ENCODE peak calls at places on chromosome 11, in five cellular contexts. One of them, this sample, is unnamed.

GRCh38 chr11:134755535-134755934 is 343.5 kb upstream of the B3GAT1 start:
- DNase-seq in IMR-90: no peak
- DNase-seq in neural crest cell: no peak
- DNase-seq in fibroblast of lung: no peak
- DNase-seq in mucosa of descending colon: no peak
- DNase-seq in this sample: no peak

GRCh38 chr11:111388431-111388830 is 9.4 kb upstream of the POU2AF1 start:
- DNase-seq in neural crest cell: no peak
- DNase-seq in mucosa of descending colon: no peak
- DNase-seq in IMR-90: no peak
- DNase-seq in fibroblast of lung: no peak
- DNase-seq in this sample: no peak

GRCh38 chr11:30585892-30586250 is 282 bp downstream of the MPPED2 start:
- DNase-seq in mucosa of descending colon: no peak
- DNase-seq in fibroblast of lung: no peak
- DNase-seq in neural crest cell: no peak
- DNase-seq in IMR-90: no peak
- DNase-seq in this sample: peak; percentile 32

GRCh38 chr11:87740968-87741367 is 434.3 kb downstream of the RAB38 start:
- DNase-seq in fibroblast of lung: no peak
- DNase-seq in neural crest cell: no peak
- DNase-seq in mucosa of descending colon: peak; percentile 7
- DNase-seq in IMR-90: no peak
- DNase-seq in this sample: no peak

GRCh38 chr11:17498475-17498874 is 21.8 kb upstream of the ABCC8 start:
- DNase-seq in neural crest cell: no peak
- DNase-seq in IMR-90: no peak
- DNase-seq in fibroblast of lung: no peak
- DNase-seq in mucosa of descending colon: no peak
- DNase-seq in this sample: no peak

GRCh38 chr11:134802116-134802515 is 390.1 kb upstream of the B3GAT1 start:
- DNase-seq in IMR-90: no peak
- DNase-seq in mucosa of descending colon: no peak
- DNase-seq in fibroblast of lung: no peak
- DNase-seq in neural crest cell: peak; percentile 40
- DNase-seq in this sample: no peak

GRCh38 chr11:35610636-35611035 is 7.6 kb upstream of the FJX1 start:
- DNase-seq in fibroblast of lung: no peak
- DNase-seq in IMR-90: no peak
- DNase-seq in neural crest cell: no peak
- DNase-seq in mucosa of descending colon: no peak
- DNase-seq in this sample: no peak

GRCh38 chr11:11731311-11732083 is 109.7 kb upstream of the GALNT18 start:
- DNase-seq in IMR-90: peak; percentile 73
- DNase-seq in mucosa of descending colon: no peak
- DNase-seq in neural crest cell: no peak
- DNase-seq in fibroblast of lung: peak; percentile 48
- DNase-seq in this sample: no peak

GRCh38 chr11:115709297-115709696 is 205.1 kb upstream of the CADM1 start:
- DNase-seq in IMR-90: no peak
- DNase-seq in mucosa of descending colon: no peak
- DNase-seq in neural crest cell: no peak
- DNase-seq in fibroblast of lung: no peak
- DNase-seq in this sample: no peak

GRCh38 chr11:93221539-93221938 is 23.7 kb upstream of the SLC36A4 start:
- DNase-seq in IMR-90: no peak
- DNase-seq in mucosa of descending colon: peak; percentile 58
- DNase-seq in neural crest cell: no peak
- DNase-seq in fibroblast of lung: no peak
- DNase-seq in this sample: no peak

GRCh38 chr11:104713366-104713765 is 184.9 kb downstream of the CASP12 start:
- DNase-seq in fibroblast of lung: peak; percentile 79
- DNase-seq in neural crest cell: no peak
- DNase-seq in IMR-90: peak; percentile 59
- DNase-seq in mucosa of descending colon: no peak
- DNase-seq in this sample: no peak

GRCh38 chr11:112962854-112963367 is 1.7 kb downstream of the NCAM1 start:
- DNase-seq in mucosa of descending colon: peak; percentile 59
- DNase-seq in fibroblast of lung: peak; percentile 5
- DNase-seq in neural crest cell: peak; percentile 67
- DNase-seq in IMR-90: no peak
- DNase-seq in this sample: peak; percentile 49

GRCh38 chr11:133536198-133536597 is 3.9 kb upstream of the OPCML start:
- DNase-seq in neural crest cell: no peak
- DNase-seq in IMR-90: no peak
- DNase-seq in fibroblast of lung: no peak
- DNase-seq in mucosa of descending colon: no peak
- DNase-seq in this sample: no peak

GRCh38 chr11:96015911-96016565 is 92.1 kb upstream of the MTMR2 start:
- DNase-seq in neural crest cell: no peak
- DNase-seq in IMR-90: no peak
- DNase-seq in mucosa of descending colon: no peak
- DNase-seq in fibroblast of lung: no peak
- DNase-seq in this sample: no peak

GRCh38 chr11:3049430-3050243 is 7.6 kb downstream of the CARS1 start:
- DNase-seq in mucosa of descending colon: peak; percentile 61
- DNase-seq in neural crest cell: no peak
- DNase-seq in IMR-90: peak; percentile 98
- DNase-seq in fibroblast of lung: peak; percentile 95
- DNase-seq in this sample: peak; percentile 67

GRCh38 chr11:8533332-8533731 is 60.7 kb downstream of the STK33 start:
- DNase-seq in IMR-90: no peak
- DNase-seq in mucosa of descending colon: no peak
- DNase-seq in neural crest cell: no peak
- DNase-seq in fibroblast of lung: no peak
- DNase-seq in this sample: no peak

GRCh38 chr11:637593-638507 is 781 bp downstream of the DRD4 start:
- DNase-seq in mucosa of descending colon: no peak
- DNase-seq in IMR-90: no peak
- DNase-seq in neural crest cell: no peak
- DNase-seq in fibroblast of lung: no peak
- DNase-seq in this sample: no peak

GRCh38 chr11:121418625-121419114 is 33.4 kb upstream of the SORL1 start:
- DNase-seq in fibroblast of lung: no peak
- DNase-seq in IMR-90: no peak
- DNase-seq in mucosa of descending colon: no peak
- DNase-seq in neural crest cell: no peak
- DNase-seq in this sample: peak; percentile 72

GRCh38 chr11:128886401-128887119 is 4.6 kb upstream of the KCNJ5 start:
- DNase-seq in IMR-90: no peak
- DNase-seq in mucosa of descending colon: no peak
- DNase-seq in fibroblast of lung: no peak
- DNase-seq in neural crest cell: no peak
- DNase-seq in this sample: no peak

DNA sequence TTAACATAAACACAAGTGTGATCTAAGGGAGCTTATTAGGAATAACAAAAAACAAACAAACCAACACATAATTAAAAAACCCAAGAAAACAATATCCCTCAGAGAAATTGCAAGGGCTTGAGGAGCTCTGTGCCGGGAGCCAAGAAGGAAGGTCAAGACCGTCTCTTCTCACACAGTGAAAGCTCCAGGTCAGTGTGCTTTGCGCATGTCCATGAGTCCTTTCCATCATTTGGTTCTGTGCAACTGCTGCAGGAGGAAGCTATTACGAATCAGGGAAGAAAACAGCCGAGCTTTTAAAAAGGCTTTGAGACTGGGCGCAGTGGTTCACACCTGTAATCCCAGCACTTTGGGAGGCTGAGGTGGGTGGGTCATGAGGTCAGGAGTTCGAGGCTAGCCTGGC is 4.6 kb downstream of the KRTAP5-8 start:
- DNase-seq in neural crest cell: no peak
- DNase-seq in mucosa of descending colon: no peak
- DNase-seq in fibroblast of lung: no peak
- DNase-seq in IMR-90: no peak
- DNase-seq in this sample: no peak
- TF ChIP-seq CTCF in neural crest cell: no peak
- TF ChIP-seq CTCF in mucosa of descending colon: no peak
- TF ChIP-seq CTCF in fibroblast of lung: no peak
- TF ChIP-seq CTCF in IMR-90: no peak
- TF ChIP-seq CTCF in this sample: no peak

GRCh38 chr11:86515297-86516094 is 140.8 kb downstream of the CCDC81 start:
- DNase-seq in neural crest cell: no peak
- DNase-seq in fibroblast of lung: peak; percentile 74
- DNase-seq in mucosa of descending colon: no peak
- DNase-seq in IMR-90: peak; percentile 91
- DNase-seq in this sample: no peak
- TF ChIP-seq CTCF in neural crest cell: no peak
- TF ChIP-seq CTCF in fibroblast of lung: no peak
- TF ChIP-seq CTCF in mucosa of descending colon: no peak
- TF ChIP-seq CTCF in IMR-90: no peak
- TF ChIP-seq CTCF in this sample: no peak

GRCh38 chr11:132095230-132096165 is 725.1 kb downstream of the NTM start:
- DNase-seq in fibroblast of lung: no peak
- DNase-seq in neural crest cell: no peak
- DNase-seq in IMR-90: no peak
- DNase-seq in mucosa of descending colon: no peak
- DNase-seq in this sample: no peak
- TF ChIP-seq CTCF in fibroblast of lung: no peak
- TF ChIP-seq CTCF in neural crest cell: no peak
- TF ChIP-seq CTCF in IMR-90: no peak
- TF ChIP-seq CTCF in mucosa of descending colon: no peak
- TF ChIP-seq CTCF in this sample: no peak

GRCh38 chr11:62632492-62632891 is 10.7 kb upstream of the B3GAT3 start:
- DNase-seq in fibroblast of lung: no peak
- DNase-seq in neural crest cell: no peak
- DNase-seq in mucosa of descending colon: no peak
- DNase-seq in IMR-90: no peak
- DNase-seq in this sample: no peak

GRCh38 chr11:62622476-62622875 is 690 bp upstream of the B3GAT3 start:
- DNase-seq in neural crest cell: no peak
- DNase-seq in fibroblast of lung: no peak
- DNase-seq in mucosa of descending colon: no peak
- DNase-seq in IMR-90: no peak
- DNase-seq in this sample: no peak

GRCh38 chr11:62621567-62622470 is at the start of gene B3GAT3:
- DNase-seq in fibroblast of lung: peak; percentile 98
- DNase-seq in IMR-90: peak; percentile 98
- DNase-seq in neural crest cell: peak; percentile 94
- DNase-seq in mucosa of descending colon: peak; percentile 99
- DNase-seq in this sample: peak; percentile 99

DNA sequence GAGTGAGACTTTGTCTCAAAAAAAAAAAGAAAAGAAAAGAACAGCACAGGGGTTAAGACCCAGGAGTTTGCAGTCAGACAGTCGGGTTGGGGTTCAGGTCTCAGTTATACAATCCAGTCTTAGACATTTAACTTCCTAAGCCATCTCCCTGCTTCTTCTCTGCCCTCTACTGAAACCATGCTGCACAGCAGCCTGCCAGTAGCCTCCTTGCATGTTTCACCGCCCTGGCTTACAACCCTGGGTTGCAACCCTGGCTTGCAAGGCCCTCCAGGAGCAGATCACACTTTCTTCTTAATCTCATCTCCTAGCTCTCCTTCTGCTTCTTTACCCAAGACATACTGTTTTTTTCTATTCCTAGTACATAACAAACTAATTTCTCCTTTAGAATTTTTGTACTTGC is 5.9 kb upstream of the B3GAT3 start:
- DNase-seq in neural crest cell: no peak
- DNase-seq in mucosa of descending colon: no peak
- DNase-seq in IMR-90: no peak
- DNase-seq in fibroblast of lung: no peak
- DNase-seq in this sample: no peak
- TF ChIP-seq CTCF in neural crest cell: no peak
- TF ChIP-seq CTCF in mucosa of descending colon: no peak
- TF ChIP-seq CTCF in IMR-90: no peak
- TF ChIP-seq CTCF in fibroblast of lung: no peak
- TF ChIP-seq CTCF in this sample: no peak

GRCh38 chr11:70126494-70126893 is 48.4 kb downstream of the ANO1 start:
- DNase-seq in mucosa of descending colon: no peak
- DNase-seq in fibroblast of lung: no peak
- DNase-seq in neural crest cell: no peak
- DNase-seq in IMR-90: no peak
- DNase-seq in this sample: no peak

GRCh38 chr11:70127653-70128434 is 49.7 kb downstream of the ANO1 start:
- DNase-seq in fibroblast of lung: no peak
- DNase-seq in IMR-90: peak; percentile 24
- DNase-seq in mucosa of descending colon: no peak
- DNase-seq in neural crest cell: no peak
- DNase-seq in this sample: no peak

GRCh38 chr11:70129051-70129592 is 51.0 kb downstream of the ANO1 start:
- DNase-seq in neural crest cell: no peak
- DNase-seq in fibroblast of lung: no peak
- DNase-seq in IMR-90: no peak
- DNase-seq in mucosa of descending colon: no peak
- DNase-seq in this sample: no peak

GRCh38 chr11:70130636-70131035 is 52.5 kb downstream of the ANO1 start:
- DNase-seq in mucosa of descending colon: no peak
- DNase-seq in fibroblast of lung: no peak
- DNase-seq in IMR-90: no peak
- DNase-seq in neural crest cell: no peak
- DNase-seq in this sample: no peak

GRCh38 chr11:70128435-70128906 is 50.4 kb downstream of the ANO1 start:
- DNase-seq in mucosa of descending colon: no peak
- DNase-seq in IMR-90: no peak
- DNase-seq in neural crest cell: no peak
- DNase-seq in fibroblast of lung: no peak
- DNase-seq in this sample: no peak
- TF ChIP-seq CTCF in mucosa of descending colon: no peak
- TF ChIP-seq CTCF in IMR-90: peak; percentile 9
- TF ChIP-seq CTCF in neural crest cell: no peak
- TF ChIP-seq CTCF in fibroblast of lung: no peak
- TF ChIP-seq CTCF in this sample: no peak

DNA sequence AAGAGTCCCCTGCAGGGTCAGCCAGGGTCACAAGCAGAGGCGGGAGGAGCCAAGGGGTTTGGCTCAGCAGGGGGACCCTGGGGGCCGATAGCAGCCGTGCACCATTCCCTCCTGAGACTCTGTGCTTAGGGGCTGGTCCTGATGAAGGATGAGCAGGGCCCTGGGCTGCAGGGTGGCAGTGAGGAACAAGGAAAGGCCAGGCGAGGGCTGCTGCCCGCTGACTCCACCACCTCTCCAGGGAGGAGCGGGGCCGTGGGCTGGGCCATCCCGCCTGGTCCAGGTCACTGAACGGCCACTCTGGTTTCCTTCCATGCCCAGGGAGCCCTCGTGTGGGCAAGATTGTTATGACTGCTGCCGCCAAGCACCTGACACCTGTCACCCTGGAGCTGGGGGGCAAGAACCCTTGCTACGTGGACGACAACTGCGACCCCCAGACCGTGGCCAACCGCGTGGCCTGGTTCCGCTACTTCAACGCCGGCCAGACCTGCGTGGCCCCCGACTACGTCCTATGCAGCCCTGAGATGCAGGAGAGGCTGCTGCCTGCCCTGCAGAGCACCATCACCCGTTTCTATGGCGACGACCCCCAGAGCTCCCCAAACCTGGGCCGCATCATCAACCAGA is 9.2 kb upstream of the NDUFS8 start:
- DNase-seq in fibroblast of lung: no peak
- DNase-seq in IMR-90: no peak
- DNase-seq in mucosa of descending colon: peak; percentile 76
- DNase-seq in neural crest cell: no peak
- DNase-seq in this sample: peak; percentile 71
- TF ChIP-seq CTCF in fibroblast of lung: peak; percentile 27
- TF ChIP-seq CTCF in IMR-90: peak; percentile 24
- TF ChIP-seq CTCF in mucosa of descending colon: peak; percentile 12
- TF ChIP-seq CTCF in neural crest cell: peak; percentile 32
- TF ChIP-seq CTCF in this sample: peak; percentile 25

GRCh38 chr11:1863352-1864215 is 10.7 kb downstream of the LSP1 start:
- DNase-seq in fibroblast of lung: peak; percentile 92
- DNase-seq in IMR-90: peak; percentile 86
- DNase-seq in neural crest cell: peak; percentile 48
- DNase-seq in mucosa of descending colon: peak; percentile 74
- DNase-seq in this sample: peak; percentile 79
- TF ChIP-seq CTCF in fibroblast of lung: no peak
- TF ChIP-seq CTCF in IMR-90: no peak
- TF ChIP-seq CTCF in neural crest cell: no peak
- TF ChIP-seq CTCF in mucosa of descending colon: no peak
- TF ChIP-seq CTCF in this sample: no peak

GRCh38 chr11:127859941-127860354 is 727.4 kb downstream of the ETS1 start:
- DNase-seq in mucosa of descending colon: no peak
- DNase-seq in neural crest cell: no peak
- DNase-seq in IMR-90: no peak
- DNase-seq in fibroblast of lung: no peak
- DNase-seq in this sample: no peak
- TF ChIP-seq CTCF in mucosa of descending colon: no peak
- TF ChIP-seq CTCF in neural crest cell: no peak
- TF ChIP-seq CTCF in IMR-90: no peak
- TF ChIP-seq CTCF in fibroblast of lung: no peak
- TF ChIP-seq CTCF in this sample: no peak

This sample was measured in lower lobe of right lung.